ENCODE peak calls at places on chromosome 1, in eight cellular contexts. W is D341Med; R is T follicular helper cell; S is left colon; T is hypothalamus; C is globus pallidus; N is GM10248; J is stimulated activated CD4-positive, alpha-beta T cell treated with anti-CD3 and anti-CD28 coated beads, Interleukin-4, amount 100 ng/mL, for 24 hours. G is an unnamed sample.

GRCh38 chr1:51629918-51630317 is 13.0 kb downstream of the OSBPL9 start:
- DNase-seq in S (no peak), R (no peak), N (no peak), W (no peak), J (no peak), C (no peak), T (no peak), G (no peak)

GRCh38 chr1:162373541-162374375 is 2.9 kb downstream of the SPATA46 start:
- DNase-seq in R (no peak), W (no peak), C (no peak), S (no peak), J (no peak), N (no peak), T (no peak), G (peak)

GRCh38 chr1:198671136-198671535 is 32.3 kb downstream of the PTPRC start:
- DNase-seq in C (no peak), T (no peak), R (no peak), N (no peak), S (no peak), J (no peak), W (no peak), G (no peak)

GRCh38 chr1:233085566-233085965 is 135.2 kb downstream of the NTPCR start:
- DNase-seq in N (no peak), R (no peak), C (no peak), S (no peak), T (no peak), J (no peak), W (no peak), G (no peak)

GRCh38 chr1:4267381-4268261 is 367.5 kb upstream of the C1orf174 start:
- DNase-seq in R (no peak), W (no peak), C (no peak), N (peak), S (no peak), T (no peak), J (no peak), G (no peak)

GRCh38 chr1:112396668-112397025 is 633 bp downstream of the CTTNBP2NL start:
- DNase-seq in C (no peak), N (no peak), J (no peak), R (no peak), S (no peak), T (no peak), W (peak), G (no peak)

GRCh38 chr1:77718181-77718580 is 35.7 kb upstream of the ZZZ3 start:
- DNase-seq in C (no peak), S (no peak), W (no peak), N (no peak), J (no peak), R (no peak), T (no peak), G (no peak)

GRCh38 chr1:215539803-215540575 is 27.1 kb upstream of the KCTD3 start:
- DNase-seq in N (no peak), R (no peak), C (no peak), T (no peak), J (no peak), S (no peak), W (peak), G (no peak)

GRCh38 chr1:22689505-22689904 is 21.1 kb upstream of the EPHB2 start:
- DNase-seq in N (no peak), T (no peak), R (no peak), C (no peak), S (no peak), J (no peak), W (no peak), G (no peak)

GRCh38 chr1:42950146-42950480 is 8.6 kb downstream of the SLC2A1 start:
- DNase-seq in S (no peak), N (no peak), W (no peak), C (no peak), R (no peak), T (no peak), J (no peak), G (no peak)

GRCh38 chr1:230757856-230758704 is 10.9 kb downstream of the CAPN9 start:
- DNase-seq in R (no peak), T (no peak), W (no peak), S (no peak), J (no peak), C (no peak), N (no peak), G (no peak)

GRCh38 chr1:156310962-156311361 is 11.9 kb upstream of the VHLL start:
- DNase-seq in T (no peak), J (no peak), S (no peak), R (no peak), N (peak), C (no peak), W (no peak), G (no peak)

GRCh38 chr1:29478879-29479278 is 242.6 kb downstream of the PTPRU start:
- DNase-seq in T (no peak), W (no peak), J (no peak), C (no peak), R (no peak), S (no peak), N (no peak), G (no peak)

GRCh38 chr1:212433577-212434462 is 1.1 kb downstream of the NENF start:
- DNase-seq in R (no peak), T (no peak), N (no peak), J (no peak), W (no peak), S (no peak), C (peak), G (no peak)

GRCh38 chr1:201912832-201913231 is 24.1 kb downstream of the SHISA4 start:
- DNase-seq in J (no peak), T (no peak), W (no peak), S (no peak), C (no peak), R (no peak), N (no peak), G (no peak)

GRCh38 chr1:31663622-31664452 is 19.2 kb upstream of the PEF1 start:
- DNase-seq in W (peak), C (peak), T (peak), S (peak), R (peak), N (peak), J (peak), G (peak)

GRCh38 chr1:109723351-109723750 is 11.3 kb downstream of the GSTM5 start:
- DNase-seq in T (no peak), R (no peak), J (no peak), S (no peak), W (no peak), C (no peak), N (no peak), G (no peak)

GRCh38 chr1:159802060-159802459 is at the start of gene FCRL6:
- DNase-seq in S (no peak), C (no peak), N (no peak), W (no peak), T (no peak), R (no peak), J (no peak), G (no peak)

GRCh38 chr1:85330711-85331290 is 54.4 kb upstream of the BCL10 start:
- DNase-seq in W (no peak), T (no peak), J (no peak), R (no peak), N (no peak), C (no peak), S (no peak), G (no peak)

GRCh38 chr1:185996211-185996610 is 262.0 kb downstream of the HMCN1 start:
- DNase-seq in W (no peak), R (no peak), J (no peak), C (no peak), T (no peak), N (no peak), S (no peak), G (no peak)

GRCh38 chr1:151356668-151357067 is 9.6 kb upstream of the RFX5 start:
- DNase-seq in N (no peak), T (no peak), R (no peak), S (no peak), C (no peak), W (no peak), J (no peak), G (no peak)

GRCh38 chr1:116514708-116515525 is 55.9 kb downstream of the CD58 start:
- DNase-seq in C (no peak), R (peak), J (peak), W (no peak), N (peak), T (no peak), S (no peak), G (no peak)

GRCh38 chr1:204319462-204319861 is 40.3 kb downstream of the PLEKHA6 start:
- DNase-seq in J (no peak), T (no peak), R (no peak), S (no peak), C (no peak), W (no peak), N (no peak), G (no peak)

GRCh38 chr1:178243119-178243518 is 149.2 kb downstream of the RASAL2 start:
- DNase-seq in T (no peak), N (no peak), R (no peak), W (peak), J (no peak), S (no peak), C (no peak), G (no peak)

G was measured in left lobe of liver.